ENCODE peak calls at places on chromosomes 2 and 18, in five cellular contexts. O is HFFc6, D is esophagus muscularis mucosa, I is mesothelial cell of epicardium, H is mammary epithelial cell. W is an unnamed sample.
A peak's percentile ranks its signal among the peaks of the same experiment; 100 is the strongest.

GRCh38 chr2:181784556-181784955 is 104.2 kb upstream of the NEUROD1 start:
- DNase-seq in D (no peak), I (no peak), O (peak; percentile 69), H (peak; percentile 77), W (no peak)

GRCh38 chr18:12990977-12991838 is at the start of gene CEP192:
- DNase-seq in I (peak; percentile 95), O (peak; percentile 99), H (peak; percentile 98), D (peak; percentile 99), W (peak; percentile 98)

GRCh38 chr18:70310560-70311320 is 21.9 kb downstream of the SOCS6 start:
- DNase-seq in D (no peak), H (no peak), I (no peak), O (no peak), W (no peak)

GRCh38 chr18:10405014-10405493 is 49.4 kb upstream of the APCDD1 start:
- DNase-seq in I (no peak), D (no peak), H (no peak), O (no peak), W (no peak)

GRCh38 chr2:143906850-143907249 is 613.1 kb downstream of the ZEB2 start:
- DNase-seq in O (no peak), H (no peak), I (no peak), D (no peak), W (no peak)

GRCh38 chr2:160321025-160321424 is 121.0 kb upstream of the ITGB6 start:
- DNase-seq in D (no peak), O (no peak), I (no peak), H (no peak), W (no peak)

GRCh38 chr2:16425462-16426336 is 239.9 kb downstream of the CYRIA start:
- DNase-seq in H (peak; percentile 0), I (peak; percentile 33), O (no peak), D (no peak), W (no peak)

GRCh38 chr2:234496442-234496834 is 443 bp downstream of the ARL4C start:
- DNase-seq in I (no peak), D (no peak), O (no peak), H (peak; percentile 65), W (no peak)

GRCh38 chr2:162697111-162697510 is 141.5 kb downstream of the KCNH7 start:
- DNase-seq in O (no peak), H (no peak), D (no peak), I (no peak), W (no peak)

GRCh38 chr2:119753041-119753929 is 6.4 kb upstream of the PTPN4 start:
- DNase-seq in D (no peak), H (peak; percentile 32), O (peak; percentile 26), I (no peak), W (peak; percentile 28)

GRCh38 chr2:47379384-47379783 is 23.6 kb upstream of the MSH2 start:
- DNase-seq in H (no peak), O (no peak), I (no peak), D (no peak), W (no peak)

GRCh38 chr2:111664451-111664850 is 219.5 kb downstream of the ANAPC1 start:
- DNase-seq in H (no peak), O (no peak), I (no peak), D (peak; percentile 68), W (no peak)

GRCh38 chr2:59249441-59250330 is 1008.6 kb upstream of the FANCL start:
- DNase-seq in D (no peak), H (no peak), O (no peak), I (no peak), W (no peak)

GRCh38 chr2:70255637-70256314 is 2.2 kb upstream of the PCYOX1 start:
- DNase-seq in D (no peak), H (no peak), I (no peak), O (no peak), W (no peak)

GRCh38 chr2:48088994-48089393 is 182.7 kb upstream of the FBXO11 start:
- DNase-seq in H (no peak), O (no peak), I (no peak), D (no peak), W (no peak)

GRCh38 chr2:203867561-203868200 is at the start of gene CTLA4:
- DNase-seq in I (no peak), D (peak; percentile 37), H (no peak), O (no peak), W (peak; percentile 64)

GRCh38 chr2:210363876-210364275 is 48.9 kb upstream of the MYL1 start:
- DNase-seq in D (no peak), I (no peak), O (no peak), H (peak; percentile 46), W (no peak)

GRCh38 chr2:128473175-128474013 is 154.7 kb upstream of the HS6ST1 start:
- DNase-seq in D (peak; percentile 92), H (no peak), I (no peak), O (peak; percentile 47), W (peak; percentile 80)

GRCh38 chr2:43846140-43846793 is 7.5 kb downstream of the ABCG8 start:
- DNase-seq in D (peak; percentile 82), H (no peak), O (no peak), I (no peak), W (no peak)

GRCh38 chr18:9808530-9809241 is 77.1 kb upstream of the TXNDC2 start:
- DNase-seq in I (no peak), D (no peak), O (no peak), H (peak; percentile 36), W (no peak)

GRCh38 chr2:218720048-218721041 is 9.7 kb downstream of the TTLL4 start:
- DNase-seq in O (no peak), I (no peak), D (no peak), H (no peak), W (no peak)

GRCh38 chr2:233413046-233413445 is 58.8 kb downstream of the DGKD start:
- DNase-seq in H (peak; percentile 21), I (no peak), O (no peak), D (no peak), W (no peak)

GRCh38 chr2:112229365-112229764 is 25.5 kb downstream of the ZC3H8 start:
- DNase-seq in I (no peak), O (no peak), H (peak; percentile 95), D (no peak), W (no peak)

GRCh38 chr2:12515871-12516270 is 200.9 kb upstream of the TRIB2 start:
- DNase-seq in I (no peak), O (no peak), H (no peak), D (no peak), W (no peak)

GRCh38 chr2:235859651-235860050 is 308.5 kb downstream of the GBX2 start:
- DNase-seq in I (no peak), O (no peak), D (no peak), H (no peak), W (no peak)

GRCh38 chr2:28868611-28869010 is 1.5 kb downstream of the TRMT61B start:
- DNase-seq in H (no peak), O (no peak), D (no peak), I (no peak), W (no peak)

GRCh38 chr2:38076250-38076709 is 329 bp upstream of the CYP1B1 start:
- DNase-seq in H (peak; percentile 77), D (no peak), O (peak; percentile 25), I (peak; percentile 56), W (peak; percentile 76)

GRCh38 chr2:127014630-127015029 is 92.3 kb downstream of the BIN1 start:
- DNase-seq in H (peak; percentile 94), I (no peak), O (peak; percentile 92), D (peak; percentile 39), W (no peak)

GRCh38 chr2:8337321-8337720 is 344.5 kb upstream of the ID2 start:
- DNase-seq in O (no peak), H (no peak), I (no peak), D (no peak), W (peak; percentile 53)

GRCh38 chr18:41809652-41810051 is 145.4 kb upstream of the PIK3C3 start:
- DNase-seq in I (no peak), O (no peak), H (peak; percentile 33), D (no peak), W (no peak)

GRCh38 chr2:67974564-67975430 is 88.0 kb downstream of the C1D start:
- DNase-seq in O (no peak), D (peak; percentile 78), H (no peak), I (no peak), W (no peak)

DNA sequence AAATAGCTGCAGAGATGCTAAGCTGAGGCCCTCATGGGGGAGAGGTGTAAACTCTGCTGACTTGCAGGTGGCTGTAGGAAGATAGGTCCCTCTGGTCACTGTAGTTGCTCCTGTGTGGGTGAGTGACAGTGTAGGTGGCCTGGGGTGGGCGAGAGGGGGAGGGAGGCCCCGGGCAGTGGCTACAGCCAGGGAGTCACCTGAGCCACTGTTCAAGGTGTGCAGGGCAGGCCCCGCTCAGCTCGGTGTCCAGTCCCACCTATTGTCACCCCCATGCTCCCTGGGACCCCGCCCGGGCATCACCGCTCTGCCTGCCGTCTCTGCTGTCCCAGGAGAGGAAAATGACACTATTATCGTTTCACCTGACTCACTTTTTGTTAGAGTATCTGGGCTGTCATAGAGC is 29.3 kb downstream of the COPS9 start:
- DNase-seq in O (no peak), I (no peak), D (no peak), H (no peak), W (no peak)
- TF ChIP-seq CTCF in O (no peak), I (no peak), D (no peak), H (no peak), W (no peak)

DNA sequence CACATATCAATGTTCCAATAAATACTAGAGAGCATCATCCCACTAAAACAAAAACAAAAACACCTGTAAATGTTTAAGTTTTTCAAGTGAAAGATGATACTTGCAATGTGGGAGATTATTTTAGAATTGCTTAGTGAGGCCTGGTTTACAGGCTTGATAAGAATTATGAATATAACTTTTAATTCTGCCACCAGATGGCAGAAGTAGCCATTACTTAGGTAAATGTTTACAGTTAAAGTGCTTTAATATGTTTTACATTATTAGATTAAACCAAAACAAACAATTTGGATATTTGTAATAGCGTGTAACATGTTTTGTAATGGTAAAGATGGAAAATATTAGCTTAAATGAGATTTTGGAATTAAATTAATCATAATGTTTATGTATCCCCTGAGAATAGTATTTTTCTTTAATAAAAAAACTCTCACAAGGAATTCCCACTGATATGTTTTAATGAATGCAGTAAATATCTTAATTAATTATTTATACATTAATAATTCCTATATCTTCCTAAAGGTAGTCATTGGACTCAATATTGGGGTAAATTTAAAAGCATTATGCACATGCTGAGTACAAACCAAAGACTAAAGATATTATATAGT is 522.0 kb downstream of the SPAG16 start:
- DNase-seq in I (no peak), H (peak; percentile 12), D (no peak), O (peak; percentile 28), W (no peak)
- TF ChIP-seq CTCF in I (peak; percentile 67), H (peak; percentile 9), D (no peak), O (peak; percentile 85), W (peak; percentile 28)

GRCh38 chr2:142777742-142778141 is 99.7 kb upstream of the KYNU start:
- DNase-seq in D (no peak), O (no peak), H (no peak), I (no peak), W (no peak)
- TF ChIP-seq CTCF in D (no peak), O (no peak), H (no peak), I (no peak), W (no peak)

DNA sequence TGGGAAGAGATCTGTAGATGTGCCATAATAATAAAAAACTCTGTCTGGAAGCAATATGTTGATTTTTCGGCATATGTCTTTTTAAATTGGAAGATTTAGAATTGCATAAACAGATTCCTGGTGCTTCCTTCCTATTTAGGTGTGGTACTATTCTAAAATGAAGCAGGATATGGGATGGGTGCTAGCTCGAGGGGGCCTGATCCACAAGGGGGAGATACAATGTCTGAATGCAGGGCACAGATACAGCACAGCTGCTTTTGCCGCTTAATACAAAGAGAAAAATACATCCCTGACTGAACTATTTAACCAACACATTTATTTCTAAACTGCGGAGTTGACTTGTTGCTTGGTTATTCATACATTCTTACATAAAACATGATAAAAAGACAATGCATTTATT is 169.1 kb downstream of the TMEFF2 start:
- DNase-seq in I (no peak), H (no peak), O (no peak), D (no peak), W (no peak)
- TF ChIP-seq CTCF in I (no peak), H (no peak), O (no peak), D (no peak), W (no peak)

GRCh38 chr18:7164610-7165009 is 47.0 kb upstream of the LAMA1 start:
- DNase-seq in O (no peak), H (no peak), I (no peak), D (no peak), W (peak; percentile 2)
- TF ChIP-seq CTCF in O (peak; percentile 24), H (no peak), I (no peak), D (no peak), W (no peak)